ENCODE peak calls at places on chromosomes 13 and 19, in seven cellular contexts. One of them, this sample, is unnamed.

GRCh38 chr19:38713227-38713649 is 31.0 kb downstream of the CAPN12 start:
- DNase-seq in ureter: peak
- DNase-seq in breast epithelium: no peak
- DNase-seq in T-helper 9 cell: no peak
- DNase-seq in AG09309: no peak
- DNase-seq in AG09319: no peak
- DNase-seq in GM06990: no peak
- DNase-seq in this sample: no peak

GRCh38 chr13:31903072-31903815 is 128.3 kb upstream of the FRY start:
- DNase-seq in ureter: no peak
- DNase-seq in breast epithelium: no peak
- DNase-seq in T-helper 9 cell: no peak
- DNase-seq in AG09309: no peak
- DNase-seq in AG09319: no peak
- DNase-seq in GM06990: no peak
- DNase-seq in this sample: no peak

GRCh38 chr13:100497394-100497793 is 91.2 kb downstream of the GGACT start:
- DNase-seq in ureter: no peak
- DNase-seq in breast epithelium: no peak
- DNase-seq in T-helper 9 cell: no peak
- DNase-seq in AG09309: no peak
- DNase-seq in AG09319: no peak
- DNase-seq in GM06990: no peak
- DNase-seq in this sample: peak

GRCh38 chr13:39602614-39603366 is at the start of gene LHFPL6:
- DNase-seq in ureter: peak
- DNase-seq in breast epithelium: peak
- DNase-seq in T-helper 9 cell: peak
- DNase-seq in AG09309: no peak
- DNase-seq in AG09319: peak
- DNase-seq in GM06990: peak
- DNase-seq in this sample: peak

GRCh38 chr19:34313188-34313587 is 51.8 kb upstream of the GPI start:
- DNase-seq in ureter: no peak
- DNase-seq in breast epithelium: no peak
- DNase-seq in T-helper 9 cell: no peak
- DNase-seq in AG09309: no peak
- DNase-seq in AG09319: no peak
- DNase-seq in GM06990: no peak
- DNase-seq in this sample: peak

GRCh38 chr13:45367358-45367757 is 26.4 kb upstream of the TPT1 start:
- DNase-seq in ureter: peak
- DNase-seq in breast epithelium: no peak
- DNase-seq in T-helper 9 cell: peak
- DNase-seq in AG09309: peak
- DNase-seq in AG09319: peak
- DNase-seq in GM06990: peak
- DNase-seq in this sample: peak

GRCh38 chr13:41361501-41361900 is 50.4 kb downstream of the NAA16 start:
- DNase-seq in ureter: no peak
- DNase-seq in breast epithelium: no peak
- DNase-seq in T-helper 9 cell: no peak
- DNase-seq in AG09309: no peak
- DNase-seq in AG09319: no peak
- DNase-seq in GM06990: no peak
- DNase-seq in this sample: peak

GRCh38 chr19:53917356-53917755 is 8.3 kb downstream of the CACNG7 start:
- DNase-seq in ureter: no peak
- DNase-seq in breast epithelium: no peak
- DNase-seq in T-helper 9 cell: no peak
- DNase-seq in AG09309: no peak
- DNase-seq in AG09319: no peak
- DNase-seq in GM06990: no peak
- DNase-seq in this sample: no peak

GRCh38 chr19:34838248-34838647 is 65.2 kb upstream of the ZNF599 start:
- DNase-seq in ureter: no peak
- DNase-seq in breast epithelium: no peak
- DNase-seq in T-helper 9 cell: no peak
- DNase-seq in AG09309: no peak
- DNase-seq in AG09319: no peak
- DNase-seq in GM06990: no peak
- DNase-seq in this sample: peak

GRCh38 chr13:46386996-46387851 is at the start of gene RUBCNL:
- DNase-seq in ureter: no peak
- DNase-seq in breast epithelium: no peak
- DNase-seq in T-helper 9 cell: no peak
- DNase-seq in AG09309: no peak
- DNase-seq in AG09319: no peak
- DNase-seq in GM06990: peak
- DNase-seq in this sample: peak

GRCh38 chr13:77416666-77417212 is 89.8 kb upstream of the MYCBP2 start:
- DNase-seq in ureter: no peak
- DNase-seq in breast epithelium: no peak
- DNase-seq in T-helper 9 cell: no peak
- DNase-seq in AG09309: no peak
- DNase-seq in AG09319: no peak
- DNase-seq in GM06990: no peak
- DNase-seq in this sample: no peak

GRCh38 chr19:15919243-15919642 is 15.1 kb downstream of the CYP4F11 start:
- DNase-seq in ureter: no peak
- DNase-seq in breast epithelium: no peak
- DNase-seq in T-helper 9 cell: no peak
- DNase-seq in AG09309: no peak
- DNase-seq in AG09319: no peak
- DNase-seq in GM06990: no peak
- DNase-seq in this sample: no peak

GRCh38 chr13:112871742-112872141 is 97.3 kb upstream of the MCF2L start:
- DNase-seq in ureter: no peak
- DNase-seq in breast epithelium: no peak
- DNase-seq in T-helper 9 cell: no peak
- DNase-seq in AG09309: no peak
- DNase-seq in AG09319: no peak
- DNase-seq in GM06990: no peak
- DNase-seq in this sample: no peak

GRCh38 chr19:47063874-47064273 is 15.4 kb upstream of the TMEM160 start:
- DNase-seq in ureter: no peak
- DNase-seq in breast epithelium: no peak
- DNase-seq in T-helper 9 cell: no peak
- DNase-seq in AG09309: no peak
- DNase-seq in AG09319: no peak
- DNase-seq in GM06990: no peak
- DNase-seq in this sample: no peak

GRCh38 chr13:49503951-49504350 is 8.2 kb downstream of the PHF11 start:
- DNase-seq in ureter: no peak
- DNase-seq in breast epithelium: no peak
- DNase-seq in T-helper 9 cell: no peak
- DNase-seq in AG09309: no peak
- DNase-seq in AG09319: no peak
- DNase-seq in GM06990: no peak
- DNase-seq in this sample: no peak

GRCh38 chr19:27793128-27793643 is 1419.8 kb downstream of the UQCRFS1 start:
- DNase-seq in ureter: peak
- DNase-seq in breast epithelium: peak
- DNase-seq in T-helper 9 cell: peak
- DNase-seq in AG09309: peak
- DNase-seq in AG09319: peak
- DNase-seq in GM06990: no peak
- DNase-seq in this sample: peak

GRCh38 chr13:94660695-94661324 is 51.5 kb downstream of the SOX21 start:
- DNase-seq in ureter: no peak
- DNase-seq in breast epithelium: no peak
- DNase-seq in T-helper 9 cell: no peak
- DNase-seq in AG09309: no peak
- DNase-seq in AG09319: no peak
- DNase-seq in GM06990: no peak
- DNase-seq in this sample: peak

GRCh38 chr19:12042893-12043292 is 7.4 kb upstream of the ZNF433 start:
- DNase-seq in ureter: no peak
- DNase-seq in breast epithelium: no peak
- DNase-seq in T-helper 9 cell: no peak
- DNase-seq in AG09309: no peak
- DNase-seq in AG09319: no peak
- DNase-seq in GM06990: no peak
- DNase-seq in this sample: no peak

GRCh38 chr13:46665630-46666482 is 112.9 kb downstream of the LRCH1 start:
- DNase-seq in ureter: no peak
- DNase-seq in breast epithelium: no peak
- DNase-seq in T-helper 9 cell: no peak
- DNase-seq in AG09309: no peak
- DNase-seq in AG09319: no peak
- DNase-seq in GM06990: no peak
- DNase-seq in this sample: peak

GRCh38 chr13:76937416-76937815 is 10.9 kb upstream of the ACOD1 start:
- DNase-seq in ureter: no peak
- DNase-seq in breast epithelium: no peak
- DNase-seq in T-helper 9 cell: no peak
- DNase-seq in AG09309: peak
- DNase-seq in AG09319: peak
- DNase-seq in GM06990: no peak
- DNase-seq in this sample: peak

GRCh38 chr19:3321696-3322095 is 44.7 kb upstream of the NFIC start:
- DNase-seq in ureter: no peak
- DNase-seq in breast epithelium: no peak
- DNase-seq in T-helper 9 cell: no peak
- DNase-seq in AG09309: no peak
- DNase-seq in AG09319: no peak
- DNase-seq in GM06990: no peak
- DNase-seq in this sample: no peak

GRCh38 chr19:52748336-52748950 is 13.6 kb upstream of the ZNF611 start:
- DNase-seq in ureter: no peak
- DNase-seq in breast epithelium: no peak
- DNase-seq in T-helper 9 cell: no peak
- DNase-seq in AG09309: no peak
- DNase-seq in AG09319: peak
- DNase-seq in GM06990: no peak
- DNase-seq in this sample: peak

GRCh38 chr19:6808494-6808893 is 36.0 kb downstream of the VAV1 start:
- DNase-seq in ureter: no peak
- DNase-seq in breast epithelium: no peak
- DNase-seq in T-helper 9 cell: no peak
- DNase-seq in AG09309: no peak
- DNase-seq in AG09319: no peak
- DNase-seq in GM06990: no peak
- DNase-seq in this sample: no peak

GRCh38 chr13:50867641-50867952 is 24.1 kb upstream of the DLEU7 start:
- DNase-seq in ureter: no peak
- DNase-seq in breast epithelium: no peak
- DNase-seq in T-helper 9 cell: no peak
- DNase-seq in AG09309: no peak
- DNase-seq in AG09319: no peak
- DNase-seq in GM06990: no peak
- DNase-seq in this sample: no peak

GRCh38 chr13:59038824-59039223 is 1124.9 kb downstream of the DIAPH3 start:
- DNase-seq in ureter: no peak
- DNase-seq in breast epithelium: no peak
- DNase-seq in T-helper 9 cell: no peak
- DNase-seq in AG09309: no peak
- DNase-seq in AG09319: no peak
- DNase-seq in GM06990: no peak
- DNase-seq in this sample: no peak